ENCODE peak calls at places on chromosomes 1 and 21, in six cellular contexts. X is pancreas, C is colonic mucosa, Y is IMR-90, O is MG63, N is SJCRH30. G is an unnamed sample. For H3K9me3, the result is how much of the 10 kb centered on the place peaks cover.

GRCh38 chr1:205800973-205801703 is 11.9 kb downstream of the SLC41A1 start:
- DNase-seq in X (peak), C (no peak), Y (no peak), O (no peak), N (no peak), G (no peak)

GRCh38 chr1:36759355-36759754 is 275.0 kb downstream of the GRIK3 start:
- DNase-seq in X (no peak), C (no peak), Y (no peak), O (no peak), N (no peak), G (no peak)

GRCh38 chr1:117537291-117537920 is 68.4 kb upstream of the TENT5C start:
- DNase-seq in X (peak), C (peak), Y (no peak), O (no peak), N (no peak), G (no peak)

GRCh38 chr1:61173118-61173517 is 90.8 kb downstream of the NFIA start:
- DNase-seq in X (no peak), C (no peak), Y (no peak), O (no peak), N (no peak), G (no peak)

GRCh38 chr1:110412576-110412975 is 5.1 kb upstream of the LAMTOR5 start:
- DNase-seq in X (peak), C (peak), Y (peak), O (peak), N (peak), G (peak)

GRCh38 chr1:55317673-55318072 is 102.5 kb upstream of the USP24 start:
- DNase-seq in X (no peak), C (no peak), Y (no peak), O (no peak), N (no peak), G (no peak)

GRCh38 chr1:245107776-245108114 is 47.0 kb upstream of the KIF26B start:
- DNase-seq in X (no peak), C (no peak), Y (no peak), O (no peak), N (no peak), G (no peak)

GRCh38 chr1:110341146-110341871 is 2.1 kb downstream of the RBM15 start:
- DNase-seq in X (peak), C (no peak), Y (no peak), O (no peak), N (no peak), G (no peak)

GRCh38 chr1:97351846-97352245 is 569.0 kb downstream of the DPYD start:
- DNase-seq in X (no peak), C (no peak), Y (no peak), O (no peak), N (no peak), G (no peak)

GRCh38 chr1:212010004-212010403 is 25.4 kb downstream of the INTS7 start:
- DNase-seq in X (no peak), C (no peak), Y (peak), O (no peak), N (no peak), G (no peak)

GRCh38 chr1:84613887-84614286 is 39.6 kb upstream of the CTBS start:
- DNase-seq in X (no peak), C (no peak), Y (no peak), O (no peak), N (no peak), G (no peak)

GRCh38 chr1:70966018-70966638 is 81.5 kb downstream of the PTGER3 start:
- DNase-seq in X (no peak), C (no peak), Y (peak), O (no peak), N (no peak), G (no peak)

GRCh38 chr21:28068455-28069358 is 924.0 kb downstream of the LTN1 start:
- DNase-seq in X (no peak), C (no peak), Y (no peak), O (no peak), N (no peak), G (no peak)

GRCh38 chr1:223628233-223628632 is 37.3 kb downstream of the CAPN8 start:
- DNase-seq in X (peak), C (peak), Y (peak), O (peak), N (peak), G (no peak)

GRCh38 chr1:234753979-234754378 is 144.0 kb upstream of the IRF2BP2 start:
- DNase-seq in X (no peak), C (no peak), Y (no peak), O (no peak), N (no peak), G (no peak)

GRCh38 chr1:203534526-203534925 is 40.6 kb downstream of the OPTC start:
- DNase-seq in X (no peak), C (no peak), Y (peak), O (peak), N (no peak), G (peak)

GRCh38 chr1:111225717-111226400 is 1.7 kb upstream of the CHI3L2 start:
- DNase-seq in X (no peak), C (no peak), Y (peak), O (no peak), N (no peak), G (no peak)

GRCh38 chr1:203555484-203556046 is 61.6 kb downstream of the OPTC start:
- DNase-seq in X (no peak), C (no peak), Y (no peak), O (no peak), N (no peak), G (no peak)

GRCh38 chr1:57064379-57064778 is 98.6 kb upstream of the C8B start:
- DNase-seq in X (no peak), C (no peak), Y (no peak), O (no peak), N (no peak), G (no peak)

GRCh38 chr21:32312976-32313375 is 14.3 kb downstream of the MRAP start:
- DNase-seq in X (no peak), C (peak), Y (no peak), O (no peak), N (no peak), G (no peak)

GRCh38 chr1:61560385-61560784 is 164.6 kb downstream of the TM2D1 start:
- DNase-seq in X (no peak), C (no peak), Y (no peak), O (no peak), N (no peak), G (no peak)

GRCh38 chr1:193283026-193283425 is 96.6 kb upstream of the B3GALT2 start:
- DNase-seq in X (no peak), C (no peak), Y (peak), O (peak), N (no peak), G (no peak)

GRCh38 chr21:8989883-8990325 is 1531.5 kb upstream of the TPTE start:
- DNase-seq in X (peak), C (no peak), Y (no peak), O (peak), N (no peak), G (no peak)
- H3K9me3 ChIP-seq in X (under half), C (under half), Y (under half), O (under half), N (under half), G (under half)

DNA sequence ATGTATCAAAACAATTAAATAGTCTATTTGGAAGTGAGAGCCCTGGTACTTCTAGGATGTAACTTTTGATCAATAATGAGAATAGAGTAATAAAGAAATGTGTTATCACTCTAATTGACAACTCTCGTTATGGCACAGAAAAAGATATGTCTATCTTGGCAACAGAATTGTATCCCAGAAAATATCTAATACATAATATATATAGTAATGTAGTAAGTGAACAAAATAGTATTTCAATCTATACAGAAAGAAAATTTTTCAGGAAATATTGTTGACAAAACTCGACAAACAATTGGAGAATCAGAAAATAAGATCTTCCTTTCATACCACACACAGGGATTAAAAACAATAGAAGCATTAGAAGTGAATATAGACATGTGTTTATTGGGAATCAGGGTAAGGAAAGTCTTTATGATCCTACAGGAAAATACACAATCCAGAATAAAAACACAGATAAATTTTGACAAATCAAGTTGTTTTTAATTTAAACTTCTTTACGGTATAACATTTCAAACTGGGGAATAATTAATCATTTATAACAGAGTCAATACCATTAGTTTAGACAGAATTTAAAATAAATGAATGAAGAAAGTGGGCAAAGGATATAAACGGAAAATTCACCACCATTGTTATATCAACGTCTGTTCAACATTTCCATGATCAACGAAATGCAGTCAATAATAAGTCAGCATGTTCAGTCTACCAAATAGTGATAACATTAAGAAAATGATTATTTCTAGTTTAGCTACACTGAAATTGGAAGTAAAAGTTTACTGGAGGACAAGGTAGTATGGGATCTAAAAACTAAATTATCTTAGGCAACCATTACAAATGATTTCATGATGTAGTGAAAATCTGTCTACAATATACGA is 1526.5 kb upstream of the TPTE start:
- DNase-seq in X (no peak), C (no peak), Y (no peak), O (no peak), N (no peak), G (no peak)
- H3K9me3 ChIP-seq in X (under half), C (under half), Y (under half), O (under half), N (under half), G (under half)

DNA sequence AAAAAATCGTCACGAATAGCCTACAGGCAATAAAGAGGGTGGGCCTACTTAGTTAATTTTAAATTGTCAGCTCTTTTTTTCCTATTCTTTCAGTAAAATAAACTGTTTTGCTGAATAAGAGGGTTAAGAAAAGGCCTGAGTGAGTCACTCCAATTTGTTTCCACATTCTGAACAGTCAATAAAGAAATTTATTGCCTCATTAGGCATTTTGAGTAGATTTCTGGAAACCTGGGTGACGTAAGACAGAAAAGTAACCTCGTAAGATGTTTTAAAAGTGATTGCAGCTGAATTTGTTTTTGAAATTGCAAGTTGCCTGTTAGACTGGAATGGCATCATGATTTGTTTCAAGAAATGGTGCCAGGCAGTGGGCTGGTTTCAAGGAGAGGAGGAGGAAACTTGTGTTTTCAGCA is 439.3 kb downstream of the USP25 start:
- DNase-seq in X (no peak), C (no peak), Y (peak), O (no peak), N (no peak), G (no peak)
- H3K9me3 ChIP-seq in X (under half), C (under half), Y (under half), O (under half), N (under half), G (under half)

DNA sequence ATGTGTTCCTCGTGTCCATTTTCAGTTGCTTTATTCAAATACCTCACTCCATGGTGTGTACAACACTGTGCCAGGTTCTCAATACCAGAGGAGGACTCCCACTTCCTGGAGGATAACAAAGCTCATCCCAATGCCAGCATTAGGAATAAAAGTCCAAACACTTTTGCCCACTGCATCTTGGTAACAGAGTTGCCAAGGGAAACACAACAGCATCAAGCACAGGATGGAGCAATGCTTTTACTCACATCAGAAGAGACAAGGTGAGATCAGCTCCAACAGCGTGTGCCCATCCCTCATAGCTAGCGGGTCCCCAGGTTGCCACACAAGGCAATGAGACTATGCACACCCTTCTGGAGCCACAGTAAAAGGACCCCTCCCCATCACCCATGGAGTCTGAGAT is 2.9 kb downstream of the KRTAP20-4 start:
- DNase-seq in X (no peak), C (no peak), Y (no peak), O (no peak), N (no peak), G (no peak)
- H3K9me3 ChIP-seq in X (under half), C (under half), Y (under half), O (under half), N (under half), G (under half)

GRCh38 chr1:226884116-226884515 is 13.7 kb downstream of the PSEN2 start:
- DNase-seq in X (no peak), C (no peak), Y (peak), O (no peak), N (no peak), G (no peak)
- H3K9me3 ChIP-seq in X (under half), C (under half), Y (under half), O (under half), N (under half), G (under half)

GRCh38 chr21:40759061-40759460 is 87.9 kb downstream of the DSCAM start:
- DNase-seq in X (no peak), C (no peak), Y (no peak), O (no peak), N (no peak), G (no peak)
- H3K9me3 ChIP-seq in X (under half), C (under half), Y (under half), O (under half), N (under half), G (under half)

GRCh38 chr1:2940178-2940577 is 81.1 kb upstream of the ACTRT2 start:
- DNase-seq in X (peak), C (no peak), Y (no peak), O (no peak), N (no peak), G (no peak)
- H3K9me3 ChIP-seq in X (under half), C (under half), Y (half or more), O (under half), N (under half), G (under half)